ENCODE peak calls at places on chromosomes 3 and 15, in five cellular contexts. K is aorta, F is gastrocnemius medialis, V is esophagus squamous epithelium, X is SW480. Z is an unnamed sample.

GRCh38 chr15:100175406-100176114 is 166.2 kb downstream of the ADAMTS17 start:
- DNase-seq in X (no peak), F (no peak), K (no peak), V (no peak), Z (no peak)

GRCh38 chr15:31975446-31976229 is 54.7 kb upstream of the CHRNA7 start:
- DNase-seq in X (no peak), K (no peak), V (no peak), F (no peak), Z (peak)

GRCh38 chr3:126083511-126083912 is 412 bp downstream of the SLC41A3 start:
- DNase-seq in K (peak), V (no peak), F (no peak), X (peak), Z (peak)

GRCh38 chr15:25242957-25243799 is 195.6 kb downstream of the UBE3A start:
- DNase-seq in X (no peak), K (peak), V (no peak), F (no peak), Z (peak)

GRCh38 chr3:4313606-4314308 is 10.6 kb downstream of the SETMAR start:
- DNase-seq in K (no peak), X (no peak), V (no peak), F (no peak), Z (no peak)

GRCh38 chr3:171028025-171028778 is 1.7 kb upstream of the SLC2A2 start:
- DNase-seq in K (peak), V (no peak), X (peak), F (no peak), Z (peak)

GRCh38 chr3:115790759-115791158 is 167.4 kb downstream of the GAP43 start:
- DNase-seq in X (peak), V (no peak), K (no peak), F (no peak), Z (no peak)

GRCh38 chr3:25849641-25850040 is 59.8 kb downstream of the OXSM start:
- DNase-seq in K (no peak), F (no peak), V (no peak), X (no peak), Z (no peak)

GRCh38 chr3:39106281-39107055 is 959 bp downstream of the GORASP1 start:
- DNase-seq in X (peak), K (no peak), V (no peak), F (no peak), Z (no peak)

GRCh38 chr15:31278056-31278445 is 48.6 kb upstream of the KLF13 start:
- DNase-seq in X (no peak), K (no peak), F (no peak), V (no peak), Z (no peak)

GRCh38 chr15:34304613-34305012 is 33.0 kb downstream of the SLC12A6 start:
- DNase-seq in V (no peak), X (no peak), K (no peak), F (no peak), Z (no peak)

GRCh38 chr3:176714034-176714433 is 483.2 kb downstream of the TBL1XR1 start:
- DNase-seq in V (no peak), K (no peak), F (no peak), X (no peak), Z (no peak)

GRCh38 chr15:33810083-33810595 is 158.2 kb upstream of the CHRM5 start:
- DNase-seq in K (no peak), V (no peak), X (no peak), F (no peak), Z (no peak)

GRCh38 chr3:84245779-84246178 is 713.0 kb upstream of the CADM2 start:
- DNase-seq in F (no peak), V (no peak), X (no peak), K (no peak), Z (no peak)

GRCh38 chr3:65776494-65776893 is 262.2 kb downstream of the MAGI1 start:
- DNase-seq in K (no peak), F (no peak), X (no peak), V (no peak), Z (no peak)

GRCh38 chr3:101484805-101485620 is 28.0 kb downstream of the SENP7 start:
- DNase-seq in V (no peak), X (no peak), F (no peak), K (no peak), Z (no peak)

GRCh38 chr3:56557815-56558170 is 818 bp downstream of the CCDC66 start:
- DNase-seq in V (no peak), K (no peak), F (no peak), X (peak), Z (no peak)

GRCh38 chr3:139288266-139288821 is 55.5 kb upstream of the MRPS22 start:
- DNase-seq in F (no peak), X (peak), K (peak), V (no peak), Z (peak)

GRCh38 chr3:161475905-161476304 is 20.7 kb upstream of the OTOL1 start:
- DNase-seq in K (no peak), X (no peak), V (no peak), F (no peak), Z (no peak)

GRCh38 chr15:65870889-65871533 is 1.7 kb downstream of the RAB11A start:
- DNase-seq in V (no peak), X (peak), F (no peak), K (no peak), Z (no peak)

GRCh38 chr15:42226648-42227047 is 18.5 kb upstream of the VPS39 start:
- DNase-seq in V (no peak), X (no peak), F (no peak), K (no peak), Z (no peak)

GRCh38 chr15:35880896-35881295 is 334.9 kb upstream of the DPH6 start:
- DNase-seq in X (no peak), V (no peak), F (no peak), K (no peak), Z (no peak)

Z was measured in Right ventricle myocardium superior.